ENCODE peak calls at places on chromosomes 13 and 19, in five cellular contexts. D is stomach, X is endothelial cell of umbilical vein, L is GM23338, C is SK-N-SH. H is an unnamed sample.

GRCh38 chr13:106472621-106473020 is 62.8 kb downstream of the EFNB2 start:
- DNase-seq in L (no peak), X (no peak), D (no peak), C (no peak), H (no peak)

GRCh38 chr19:51020988-51021651 is 1.6 kb upstream of the KLK10 start:
- DNase-seq in C (peak; percentile 54), L (peak; percentile 79), X (peak; percentile 67), D (peak; percentile 34), H (no peak)

GRCh38 chr19:49151339-49152217 is 3.6 kb downstream of the HRC start:
- DNase-seq in C (peak; percentile 79), D (peak; percentile 99), L (peak; percentile 100), X (peak; percentile 29), H (peak; percentile 78)

GRCh38 chr13:95494082-95494681 is 58.3 kb upstream of the CLDN10 start:
- DNase-seq in C (peak; percentile 62), L (peak; percentile 77), D (no peak), X (peak; percentile 85), H (no peak)

GRCh38 chr13:99311137-99311536 is 3.9 kb upstream of the GPR183 start:
- DNase-seq in D (no peak), L (peak; percentile 27), X (no peak), C (no peak), H (no peak)

GRCh38 chr19:37304190-37304883 is 66.6 kb upstream of the ZNF527 start:
- DNase-seq in X (no peak), D (no peak), C (peak; percentile 73), L (no peak), H (peak; percentile 82)

GRCh38 chr19:511101-511841 is 4.0 kb downstream of the TPGS1 start:
- DNase-seq in D (peak; percentile 37), L (no peak), C (no peak), X (peak; percentile 71), H (peak; percentile 86)

GRCh38 chr19:29515706-29516357 is 10.0 kb upstream of the VSTM2B start:
- DNase-seq in C (no peak), D (no peak), X (no peak), L (no peak), H (no peak)

GRCh38 chr13:111116830-111117229 is 1.7 kb downstream of the ARHGEF7 start:
- DNase-seq in X (no peak), C (no peak), L (no peak), D (no peak), H (no peak)
- H3K4me1 ChIP-seq in X (peaks cover 11% of the 10 kb centered on the region), C (no peaks in the 10 kb centered on the region), L (peaks cover 3% of the 10 kb centered on the region), D (peaks cover 18% of the 10 kb centered on the region), H (peaks cover 16% of the 10 kb centered on the region)

DNA sequence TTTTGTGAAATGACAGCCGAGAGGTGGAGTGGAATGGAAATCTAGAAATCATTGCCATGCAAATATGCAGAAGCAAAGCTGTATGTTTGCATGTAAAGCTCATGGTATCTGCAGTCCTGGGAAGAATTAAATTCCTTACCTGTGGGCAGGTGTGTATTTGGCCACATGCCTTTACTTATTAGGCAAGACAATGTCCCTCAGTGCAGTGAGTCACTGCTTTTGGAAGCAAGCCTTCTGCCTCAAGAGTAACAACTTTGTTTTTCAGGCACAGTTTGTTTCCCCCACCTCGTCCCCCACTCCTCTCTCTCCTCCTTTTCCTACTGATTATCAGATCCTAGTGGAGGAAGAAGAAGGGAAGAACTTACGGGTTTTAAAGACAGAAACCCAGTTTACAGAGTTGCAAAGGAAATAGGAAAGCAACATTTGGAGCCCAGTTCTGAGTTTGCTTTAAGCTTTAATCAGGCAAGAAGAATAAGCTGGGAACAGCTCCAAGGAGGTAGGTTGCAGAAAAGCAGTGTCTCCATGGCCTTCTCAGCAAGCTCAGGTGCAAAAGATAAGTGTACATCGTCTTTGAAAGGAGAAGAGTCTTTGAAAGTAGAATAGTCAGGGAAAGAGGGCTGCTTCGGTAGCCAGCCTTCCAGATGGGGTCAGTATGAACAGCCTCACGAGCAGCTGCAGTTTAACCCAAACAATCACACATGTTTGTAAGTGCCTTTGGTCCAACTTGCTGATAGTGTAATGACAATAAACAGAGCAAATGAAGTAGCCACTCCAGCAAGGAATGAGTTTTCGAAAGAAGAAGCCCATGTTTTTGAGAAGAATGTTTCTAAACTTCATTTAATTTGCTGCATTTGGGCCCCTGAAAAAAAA is 190.1 kb downstream of the KLF5 start:
- DNase-seq in C (peak; percentile 31), D (peak; percentile 64), X (no peak), L (peak; percentile 18), H (no peak)
- TF ChIP-seq POLR2AphosphoS5 in C (no peak), D (no peak), X (no peak), L (no peak), H (no peak)

GRCh38 chr19:18300930-18301717 is 19.7 kb upstream of the JUND start:
- DNase-seq in C (no peak), L (no peak), D (peak; percentile 86), X (no peak), H (peak; percentile 88)

GRCh38 chr19:18304496-18305312 is 18.2 kb downstream of the LSM4 start:
- DNase-seq in D (peak; percentile 80), L (peak; percentile 65), C (peak; percentile 92), X (peak; percentile 83), H (peak; percentile 94)

GRCh38 chr19:18304194-18304495 is 18.7 kb downstream of the LSM4 start:
- DNase-seq in L (no peak), C (no peak), D (no peak), X (no peak), H (no peak)

GRCh38 chr19:18299654-18300053 is 18.2 kb upstream of the JUND start:
- DNase-seq in C (no peak), L (no peak), X (no peak), D (no peak), H (no peak)

DNA sequence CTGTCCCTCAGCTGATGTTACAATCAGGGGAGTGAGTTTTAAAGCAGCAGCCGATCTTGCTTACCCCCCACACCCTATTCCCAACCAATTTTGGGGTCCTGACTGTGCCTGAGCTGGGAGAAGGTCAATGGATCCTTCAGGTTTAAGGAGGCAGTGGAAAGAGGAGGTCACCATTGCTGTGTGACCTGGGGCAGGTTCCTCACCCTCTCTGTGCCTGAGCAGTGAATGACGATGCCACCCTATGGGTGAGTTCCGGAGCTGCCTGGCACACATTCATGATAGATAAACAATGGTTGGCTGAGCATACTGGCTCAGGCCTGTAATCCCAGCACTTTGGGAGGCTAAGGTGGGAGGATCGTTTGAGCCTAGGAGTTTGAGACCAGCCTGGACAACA is 20.3 kb upstream of the JUND start:
- DNase-seq in L (no peak), X (no peak), C (no peak), D (no peak), H (no peak)
- H3K4me1 ChIP-seq in L (peaks cover 40% of the 10 kb centered on the region), X (peaks cover 21% of the 10 kb centered on the region), C (peaks cover 32% of the 10 kb centered on the region), D (peaks cover 57% of the 10 kb centered on the region), H (peaks cover 59% of the 10 kb centered on the region)

GRCh38 chr13:112057736-112058518 is 9.0 kb upstream of the SOX1 start:
- DNase-seq in L (peak; percentile 56), C (no peak), X (peak; percentile 6), D (no peak), H (no peak)
- TF ChIP-seq POLR2AphosphoS5 in L (no peak), C (no peak), X (no peak), D (no peak), H (no peak)

GRCh38 chr19:21587117-21587461 is 81.7 kb downstream of the ZNF429 start:
- DNase-seq in C (no peak), D (no peak), L (peak; percentile 56), X (no peak), H (no peak)

GRCh38 chr19:21585491-21585890 is 80.1 kb downstream of the ZNF429 start:
- DNase-seq in X (no peak), C (no peak), L (no peak), D (peak; percentile 39), H (no peak)

GRCh38 chr19:21581646-21582045 is 76.2 kb downstream of the ZNF429 start:
- DNase-seq in L (no peak), D (no peak), C (no peak), X (no peak), H (no peak)

GRCh38 chr19:21586341-21587116 is 81.1 kb downstream of the ZNF429 start:
- DNase-seq in D (peak; percentile 38), L (peak; percentile 62), X (no peak), C (peak; percentile 82), H (no peak)

GRCh38 chr19:21584532-21584931 is 79.1 kb downstream of the ZNF429 start:
- DNase-seq in C (no peak), D (no peak), L (no peak), X (no peak), H (no peak)
- H3K4me1 ChIP-seq in C (no peaks in the 10 kb centered on the region), D (peaks cover 12% of the 10 kb centered on the region), L (no peaks in the 10 kb centered on the region), X (no peaks in the 10 kb centered on the region), H (no peaks in the 10 kb centered on the region)

DNA sequence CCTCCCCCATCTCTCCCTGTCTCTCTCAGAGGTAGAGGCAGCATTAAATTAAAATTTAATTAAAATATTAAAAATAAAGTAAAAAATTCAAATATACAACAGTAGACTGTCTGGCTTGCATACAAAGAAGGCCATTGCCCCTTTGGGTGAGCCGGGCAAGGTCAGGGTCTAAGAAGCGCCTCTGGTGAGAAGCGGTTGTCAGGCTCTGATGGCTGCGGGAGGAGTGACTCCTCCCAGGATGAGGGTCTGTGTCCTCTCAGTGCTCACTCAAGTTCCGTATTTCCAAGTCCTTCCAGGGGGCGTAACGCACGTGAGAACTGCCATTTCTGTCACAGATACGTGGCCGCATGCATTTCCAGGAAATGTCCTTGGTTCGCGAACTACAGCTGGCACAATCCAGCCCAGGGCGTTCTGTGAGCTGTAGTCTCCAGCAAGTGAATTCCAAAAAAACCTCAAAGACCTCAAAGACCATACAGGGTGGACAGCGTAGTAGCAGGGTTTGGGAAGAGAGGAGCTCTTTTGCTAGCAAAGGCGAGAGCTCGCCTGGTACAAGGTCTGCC is 697 bp upstream of the ZNF181 start:
- DNase-seq in X (no peak), L (peak; percentile 75), C (peak; percentile 61), D (no peak), H (peak; percentile 75)
- TF ChIP-seq POLR2AphosphoS5 in X (no peak), L (no peak), C (peak; percentile 73), D (no peak), H (peak; percentile 20)

DNA sequence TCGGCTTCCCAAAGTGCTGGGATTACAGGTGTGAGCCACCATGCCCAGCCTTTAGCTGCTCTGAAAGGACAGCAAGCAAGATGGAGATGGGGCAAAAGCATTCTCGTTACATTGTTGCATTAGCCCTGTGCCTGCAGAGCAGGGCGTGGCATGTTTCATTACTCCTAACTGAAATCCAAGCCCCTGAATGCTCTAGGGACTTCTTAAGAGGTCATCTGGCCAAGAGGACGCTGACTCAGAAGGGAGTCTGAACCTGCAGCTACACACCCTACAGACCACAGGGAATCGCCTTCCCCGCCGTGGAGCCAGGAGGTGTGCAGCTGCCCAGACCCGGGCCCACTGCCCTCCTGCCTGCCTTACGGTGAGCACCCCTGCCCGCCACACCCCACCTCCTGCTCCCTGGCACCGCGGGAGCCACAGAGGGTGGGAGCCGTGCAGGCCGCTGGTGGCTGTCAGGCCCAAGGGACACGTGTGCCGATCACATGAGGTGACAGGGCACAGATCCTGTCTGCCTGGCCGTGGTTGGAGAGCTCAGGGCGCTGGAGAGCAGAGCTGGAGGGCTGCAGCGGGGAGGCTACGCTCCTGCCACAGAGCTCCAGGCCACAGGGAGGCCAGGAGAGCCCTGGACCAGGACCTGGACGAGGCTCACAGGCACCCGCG is 27.2 kb downstream of the ADPRHL1 start:
- DNase-seq in X (no peak), C (no peak), D (no peak), L (no peak), H (no peak)
- H3K4me1 ChIP-seq in X (no peaks in the 10 kb centered on the region), C (no peaks in the 10 kb centered on the region), D (no peaks in the 10 kb centered on the region), L (no peaks in the 10 kb centered on the region), H (peaks cover 18% of the 10 kb centered on the region)

H was measured in sigmoid colon.